ENCODE peak calls at places on chromosome 1, in six cellular contexts. Z, H, B, X, D and G are unnamed samples. For H3K36me3, the result is how much of the 10 kb centered on the place peaks cover.

GRCh38 chr1:37673920-37674319 is 18.4 kb upstream of the CDCA8 start:
- DNase-seq in Z (no peak), H (no peak), B (no peak), X (peak), D (no peak), G (no peak)

GRCh38 chr1:40592107-40592773 is 60.8 kb downstream of the ZNF684 start:
- DNase-seq in Z (no peak), H (peak), B (no peak), X (no peak), D (no peak), G (no peak)

GRCh38 chr1:64623750-64624445 is 121.0 kb upstream of the RAVER2 start:
- DNase-seq in Z (no peak), H (peak), B (no peak), X (no peak), D (no peak), G (no peak)

GRCh38 chr1:14987829-14988603 is 165.5 kb upstream of the TMEM51 start:
- DNase-seq in Z (peak), H (no peak), B (peak), X (no peak), D (peak), G (no peak)

GRCh38 chr1:9850442-9851162 is 26.8 kb upstream of the CLSTN1 start:
- DNase-seq in Z (peak), H (no peak), B (no peak), X (no peak), D (no peak), G (no peak)

GRCh38 chr1:112231331-112231730 is 164.7 kb upstream of the CTTNBP2NL start:
- DNase-seq in Z (no peak), H (no peak), B (no peak), X (no peak), D (no peak), G (no peak)

GRCh38 chr1:213303286-213303685 is 252.2 kb downstream of the RPS6KC1 start:
- DNase-seq in Z (no peak), H (peak), B (no peak), X (no peak), D (no peak), G (no peak)

GRCh38 chr1:229661022-229661877 is 35.2 kb downstream of the URB2 start:
- DNase-seq in Z (peak), H (peak), B (peak), X (peak), D (peak), G (peak)

GRCh38 chr1:201538618-201539551 is at the start of gene NAV1:
- DNase-seq in Z (peak), H (peak), B (peak), X (no peak), D (peak), G (peak)

GRCh38 chr1:32861904-32862698 is 8.6 kb downstream of the FNDC5 start:
- DNase-seq in Z (no peak), H (no peak), B (no peak), X (no peak), D (no peak), G (no peak)

GRCh38 chr1:21232044-21232443 is 55.3 kb upstream of the EIF4G3 start:
- DNase-seq in Z (no peak), H (peak), B (no peak), X (no peak), D (no peak), G (no peak)

GRCh38 chr1:156115514-156116374 is 1.2 kb downstream of the LMNA start:
- DNase-seq in Z (peak), H (peak), B (peak), X (no peak), D (peak), G (peak)

GRCh38 chr1:56441586-56441985 is 137.8 kb downstream of the PLPP3 start:
- DNase-seq in Z (no peak), H (no peak), B (no peak), X (no peak), D (no peak), G (no peak)

GRCh38 chr1:145720556-145720877 is 1.2 kb downstream of the CD160 start:
- DNase-seq in Z (no peak), H (peak), B (no peak), X (no peak), D (no peak), G (no peak)

GRCh38 chr1:99766378-99766800 is at the start of gene FRRS1:
- DNase-seq in Z (peak), H (peak), B (peak), X (no peak), D (peak), G (peak)

GRCh38 chr1:223771469-223771813 is 59.1 kb downstream of the CAPN2 start:
- DNase-seq in Z (no peak), H (no peak), B (no peak), X (no peak), D (no peak), G (no peak)

GRCh38 chr1:223770621-223771315 is 58.4 kb downstream of the CAPN2 start:
- DNase-seq in Z (no peak), H (no peak), B (no peak), X (no peak), D (no peak), G (no peak)

GRCh38 chr1:223774133-223774811 is 61.9 kb downstream of the CAPN2 start:
- DNase-seq in Z (no peak), H (no peak), B (no peak), X (no peak), D (no peak), G (no peak)

GRCh38 chr1:223772771-223773160 is 60.4 kb downstream of the CAPN2 start:
- DNase-seq in Z (no peak), H (no peak), B (no peak), X (no peak), D (no peak), G (no peak)

DNA sequence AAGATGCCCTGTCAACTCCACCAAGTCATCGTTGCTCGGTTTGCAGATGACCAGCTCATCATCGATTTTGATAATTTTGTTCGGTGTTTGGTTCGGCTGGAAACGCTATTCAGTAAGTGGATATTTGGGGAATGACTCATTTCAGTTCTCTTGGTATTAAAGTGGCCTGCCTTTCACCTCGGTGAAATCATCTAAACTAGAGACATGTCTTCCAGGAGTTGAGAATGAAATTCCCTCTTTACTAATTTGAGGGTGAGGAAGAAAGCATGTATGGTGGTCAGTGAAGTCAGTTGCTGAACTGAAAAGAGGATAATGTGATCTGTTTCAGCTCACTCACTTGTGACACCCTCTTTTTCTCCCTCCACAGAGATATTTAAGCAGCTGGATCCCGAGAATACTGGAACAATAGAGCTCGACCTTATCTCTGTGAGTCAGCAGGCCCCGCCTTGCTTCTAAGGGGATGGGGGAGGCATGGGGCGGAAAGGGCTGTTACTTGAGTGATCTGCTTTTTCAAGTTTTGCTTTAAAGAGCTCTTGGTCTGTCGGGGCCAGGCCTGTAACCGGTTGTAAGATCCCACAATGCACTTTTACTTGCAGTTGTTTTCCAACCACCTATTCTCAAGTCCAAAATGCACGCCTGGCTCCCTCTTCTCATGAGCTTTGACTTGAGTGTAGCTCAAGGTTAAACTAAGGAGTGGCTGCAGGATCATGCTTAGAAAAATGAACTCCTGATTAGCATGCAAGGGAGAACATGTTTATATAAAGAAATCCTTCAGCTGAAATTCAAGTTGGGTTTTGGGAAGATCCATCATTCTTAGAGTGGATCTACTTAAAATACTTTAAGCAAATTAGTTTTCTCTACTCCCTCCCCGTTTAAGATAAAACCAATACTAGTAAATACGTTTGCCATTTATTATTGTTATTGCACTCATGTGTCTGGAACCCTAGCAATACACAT is 59.8 kb downstream of the CAPN2 start:
- DNase-seq in Z (peak), H (peak), B (no peak), X (no peak), D (peak), G (no peak)
- H3K36me3 ChIP-seq in Z (half or more), H (under half), B (half or more), X (under half), D (half or more), G (under half)

GRCh38 chr1:76674689-76675088 is 192.6 kb upstream of the ST6GALNAC5 start:
- DNase-seq in Z (no peak), H (no peak), B (no peak), X (no peak), D (no peak), G (no peak)
- H3K27ac ChIP-seq in Z (no peak), H (no peak), B (no peak), X (no peak), D (no peak), G (peak)

DNA sequence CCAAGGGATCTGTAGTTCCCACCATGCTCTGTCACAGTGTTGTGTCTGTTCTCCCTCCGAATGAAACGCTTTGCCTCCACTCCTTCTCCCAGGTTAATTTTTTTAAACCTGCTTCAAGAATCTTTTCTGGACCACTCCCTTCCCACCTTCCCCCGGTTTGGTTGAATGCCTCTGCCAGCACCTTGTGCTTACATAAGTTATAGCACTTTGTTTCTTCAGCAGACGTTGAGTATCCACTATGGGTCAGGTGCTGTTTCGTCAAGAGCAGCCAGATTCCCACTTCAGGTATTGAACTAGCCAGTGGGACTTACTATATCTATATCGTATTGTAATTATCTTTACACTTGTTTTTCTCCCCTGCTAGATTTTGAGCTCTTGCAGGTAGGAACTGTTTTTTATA is 27.6 kb downstream of the TTF2 start:
- DNase-seq in Z (no peak), H (no peak), B (no peak), X (no peak), D (no peak), G (no peak)
- H3K36me3 ChIP-seq in Z (under half), H (under half), B (under half), X (under half), D (under half), G (under half)

DNA sequence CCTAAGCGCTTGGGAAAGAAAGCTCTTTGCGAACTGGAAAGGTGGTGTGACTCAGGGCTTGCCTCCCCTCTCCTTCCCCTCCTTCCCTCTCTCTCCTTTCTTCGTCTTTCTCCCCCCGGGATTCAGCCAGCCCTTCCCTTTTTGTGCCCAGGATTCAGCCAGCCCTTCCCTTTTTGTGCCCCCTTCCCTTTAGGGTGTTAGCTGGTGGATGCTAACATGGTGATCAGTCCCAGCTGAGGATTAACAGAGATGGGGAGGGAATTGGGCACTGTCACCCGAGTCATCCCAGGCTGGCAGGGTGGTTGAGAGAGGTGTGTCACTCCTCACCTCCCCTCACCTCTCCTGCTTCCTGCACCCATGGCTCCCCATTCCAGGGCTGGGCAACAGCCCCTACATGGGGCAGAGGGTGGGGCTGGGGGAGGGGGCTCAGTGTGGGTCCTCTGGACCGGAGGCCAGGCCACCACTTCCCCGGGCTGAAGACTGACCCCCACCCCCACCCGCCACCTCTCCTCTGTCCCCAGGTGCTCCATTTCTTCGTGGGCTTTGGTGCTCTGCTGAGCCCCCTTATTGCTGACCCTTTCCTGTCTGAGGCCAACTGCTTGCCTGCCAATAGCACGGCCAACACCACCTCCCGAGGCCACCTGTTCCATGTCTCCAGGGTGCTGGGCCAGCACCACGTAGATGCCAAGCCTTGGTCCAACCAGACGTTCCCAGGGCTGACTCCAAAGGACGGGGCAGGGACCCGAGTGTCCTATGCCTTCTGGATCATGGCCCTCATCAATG is 51.5 kb downstream of the ELK4 start:
- DNase-seq in Z (no peak), H (no peak), B (peak), X (no peak), D (no peak), G (no peak)
- H3K27ac ChIP-seq in Z (no peak), H (no peak), B (no peak), X (no peak), D (no peak), G (no peak)

DNA sequence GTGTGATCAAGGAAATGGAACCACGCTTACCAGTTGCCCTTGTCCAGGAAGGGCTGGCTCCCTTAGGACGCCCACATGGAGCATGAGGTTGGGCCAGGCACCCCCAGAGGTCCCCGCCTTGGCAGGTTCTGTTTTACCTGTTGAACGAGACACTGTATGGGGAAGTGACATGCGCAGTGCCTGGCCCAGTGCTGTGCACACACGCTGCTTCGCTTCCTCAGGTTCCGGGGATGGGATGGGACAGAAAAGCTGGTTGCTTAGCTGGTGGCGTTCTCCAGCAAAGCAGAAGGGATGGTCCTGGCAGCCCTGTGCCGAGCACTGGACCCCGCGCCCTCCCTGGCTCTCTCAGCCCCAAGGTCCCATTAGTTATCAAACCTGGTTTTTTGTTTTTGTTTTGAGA is 20.7 kb downstream of the SLC66A1 start:
- DNase-seq in Z (no peak), H (no peak), B (no peak), X (no peak), D (no peak), G (no peak)
- H3K36me3 ChIP-seq in Z (under half), H (under half), B (under half), X (under half), D (under half), G (under half)

DNA sequence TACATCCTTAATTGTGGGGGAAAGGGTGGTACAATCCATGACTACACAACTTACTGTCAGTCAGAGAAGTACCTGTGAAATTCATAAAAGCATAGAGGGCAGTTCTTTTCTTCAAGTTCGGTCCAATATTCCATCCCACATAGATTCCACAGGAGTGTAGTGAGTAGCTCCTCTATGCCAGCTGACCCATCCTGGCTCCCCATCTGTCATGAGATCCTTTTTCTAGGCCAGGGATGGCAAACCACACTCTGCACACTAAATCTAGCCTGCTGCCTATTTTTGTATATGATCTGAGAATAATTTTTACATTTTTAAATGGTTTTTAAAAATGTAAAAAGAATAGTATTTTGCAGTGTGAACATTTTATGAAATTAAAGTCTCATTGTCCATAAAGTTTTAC is 107.0 kb upstream of the TSPAN2 start:
- DNase-seq in Z (no peak), H (no peak), B (no peak), X (no peak), D (no peak), G (no peak)
- H3K27ac ChIP-seq in Z (no peak), H (no peak), B (no peak), X (no peak), D (no peak), G (no peak)

GRCh38 chr1:153936011-153936802 is 10.3 kb downstream of the DENND4B start:
- DNase-seq in Z (no peak), H (no peak), B (peak), X (no peak), D (no peak), G (peak)
- H3K36me3 ChIP-seq in Z (half or more), H (under half), B (half or more), X (half or more), D (half or more), G (under half)

GRCh38 chr1:27150183-27150582 is 4.7 kb downstream of the SLC9A1 start:
- DNase-seq in Z (no peak), H (no peak), B (no peak), X (no peak), D (no peak), G (no peak)
- H3K27ac ChIP-seq in Z (peak), H (no peak), B (no peak), X (no peak), D (peak), G (no peak)